ENCODE peak calls at places on chromosomes 7 and 10, in ten cellular contexts. A is endothelial cell; D is GM12878; B is spleen; W is neural progenitor cell; T is CD8-positive, alpha-beta T cell; F is mucosa of descending colon; I is right atrium auricular region; Z is AG04450; O is WTC11. U is an unnamed sample.

GRCh38 chr7:129635300-129636029 is 23.9 kb downstream of the NRF1 start:
- DNase-seq in Z (peak), F (no peak), O (peak), A (peak), D (peak), B (peak), I (peak), T (peak), W (peak), U (peak)

GRCh38 chr10:553233-553632 is 136.2 kb downstream of the DIP2C start:
- DNase-seq in F (no peak), I (no peak), A (no peak), T (no peak), D (no peak), W (no peak), B (no peak), Z (no peak), O (no peak), U (no peak)

GRCh38 chr7:50349963-50350944 is 45.7 kb downstream of the IKZF1 start:
- DNase-seq in I (no peak), F (no peak), T (peak), O (no peak), W (no peak), Z (no peak), B (peak), D (peak), A (no peak), U (peak)

GRCh38 chr10:72932259-72933015 is 22.2 kb downstream of the PLA2G12B start:
- DNase-seq in F (no peak), A (no peak), T (no peak), B (no peak), W (no peak), Z (no peak), D (no peak), I (no peak), O (no peak), U (no peak)

GRCh38 chr7:99365318-99366141 is 9.0 kb upstream of the ARPC1B start:
- DNase-seq in O (peak), W (peak), B (peak), I (no peak), Z (no peak), F (peak), T (peak), A (peak), D (no peak), U (peak)

GRCh38 chr7:155529346-155529745 is 17.0 kb downstream of the CNPY1 start:
- DNase-seq in T (no peak), A (no peak), O (no peak), F (no peak), W (no peak), D (no peak), I (no peak), Z (no peak), B (no peak), U (no peak)

GRCh38 chr7:99429756-99430155 is 8.8 kb downstream of the PTCD1 start:
- DNase-seq in T (no peak), F (no peak), I (no peak), B (no peak), O (no peak), Z (no peak), W (no peak), A (no peak), D (no peak), U (no peak)

GRCh38 chr7:69166979-69167516 is 431.2 kb upstream of the AUTS2 start:
- DNase-seq in D (no peak), T (no peak), A (no peak), O (peak), Z (no peak), W (no peak), I (peak), F (no peak), B (no peak), U (no peak)

GRCh38 chr10:100970076-100970913 is 991 bp downstream of the SEMA4G start:
- DNase-seq in Z (no peak), A (no peak), F (peak), O (peak), I (peak), D (no peak), T (no peak), W (peak), B (peak), U (peak)

GRCh38 chr10:132918617-132919373 is 23.6 kb downstream of the CFAP46 start:
- DNase-seq in Z (no peak), I (no peak), B (peak), T (no peak), W (no peak), D (no peak), A (no peak), O (no peak), F (no peak), U (no peak)

GRCh38 chr10:132916956-132917666 is 25.3 kb downstream of the CFAP46 start:
- DNase-seq in F (no peak), D (no peak), I (no peak), T (no peak), O (no peak), B (peak), Z (no peak), A (no peak), W (no peak), U (no peak)

GRCh38 chr10:132916421-132916841 is 25.9 kb downstream of the CFAP46 start:
- DNase-seq in A (no peak), I (no peak), W (no peak), B (peak), O (no peak), Z (no peak), F (no peak), T (no peak), D (no peak), U (no peak)

GRCh38 chr10:132919374-132920100 is 22.8 kb downstream of the CFAP46 start:
- DNase-seq in F (no peak), B (peak), D (no peak), A (no peak), Z (no peak), O (peak), I (no peak), W (no peak), T (no peak), U (no peak)

DNA sequence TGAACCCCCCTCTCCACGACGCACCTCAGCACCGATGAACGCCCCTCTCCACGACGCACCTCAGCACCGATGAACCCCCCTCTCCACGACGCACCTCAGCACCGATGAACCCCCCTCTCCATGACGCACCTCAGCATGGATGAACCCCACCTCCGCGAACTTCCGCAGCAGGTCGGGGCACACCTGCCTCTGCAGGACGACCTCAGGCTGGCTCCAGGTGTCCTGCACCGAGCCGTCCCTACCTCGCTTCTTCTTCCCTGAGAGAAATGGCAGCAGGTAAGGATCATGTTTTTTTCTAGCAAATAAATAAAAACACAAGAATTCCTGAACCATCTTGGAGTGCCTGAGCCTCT is 24.1 kb downstream of the CFAP46 start:
- DNase-seq in F (no peak), I (no peak), Z (no peak), D (no peak), B (peak), W (no peak), O (no peak), A (no peak), T (no peak), U (no peak)
- TF ChIP-seq CTCF in F (no peak), I (no peak), Z (no peak), D (no peak), B (no peak), W (no peak), O (no peak), A (no peak), T (no peak), U (no peak)

GRCh38 chr10:130910848-130911247 is 400.7 kb downstream of the TCERG1L start:
- DNase-seq in B (no peak), Z (no peak), A (no peak), O (no peak), T (no peak), W (no peak), F (no peak), I (no peak), D (no peak), U (no peak)
- TF ChIP-seq CTCF in B (no peak), Z (no peak), A (no peak), O (no peak), T (no peak), W (no peak), F (no peak), I (no peak), D (no peak), U (no peak)

GRCh38 chr10:13844651-13845050 is 257.9 kb downstream of the PRPF18 start:
- DNase-seq in F (no peak), Z (no peak), A (no peak), B (no peak), I (no peak), W (no peak), T (no peak), O (no peak), D (no peak), U (no peak)
- TF ChIP-seq CTCF in F (no peak), Z (no peak), A (no peak), B (no peak), I (no peak), W (no peak), T (no peak), O (no peak), D (no peak), U (no peak)

DNA sequence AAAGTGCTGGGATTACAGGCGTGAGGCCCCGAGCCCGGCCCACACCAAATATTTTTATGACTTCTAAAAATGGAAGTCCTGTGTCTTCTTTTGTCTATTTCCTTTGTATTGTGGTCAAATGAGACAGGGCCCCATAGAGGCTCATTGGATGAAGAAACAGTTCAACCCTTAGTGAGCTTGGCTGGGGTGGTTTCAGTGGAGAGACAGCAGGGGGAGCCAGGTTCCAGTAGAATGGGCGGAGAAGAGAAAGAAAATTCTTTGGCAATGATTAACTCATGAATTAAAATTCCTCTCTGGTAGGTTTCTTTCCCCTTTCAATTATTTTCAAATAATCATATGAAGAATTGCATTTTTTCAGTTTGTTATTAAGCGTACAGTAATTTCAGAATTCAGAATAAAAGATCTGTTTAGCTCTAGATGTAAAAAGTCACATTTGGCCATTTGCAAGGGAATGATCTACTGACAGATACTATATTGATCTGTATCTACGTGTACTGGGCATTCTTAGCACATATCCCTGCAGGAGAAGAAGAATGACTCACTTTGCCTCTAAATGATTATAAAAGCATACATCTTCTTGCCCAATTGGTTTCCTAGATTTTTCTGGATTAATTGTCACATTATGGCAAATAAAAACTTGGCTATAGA is 43.2 kb downstream of the PNLIPRP3 start:
- DNase-seq in F (no peak), I (no peak), W (peak), Z (no peak), A (peak), B (no peak), O (peak), T (no peak), D (no peak), U (no peak)
- TF ChIP-seq CTCF in F (peak), I (no peak), W (peak), Z (peak), A (peak), B (no peak), O (peak), T (no peak), D (peak), U (no peak)

GRCh38 chr10:11113156-11113555 is 95.5 kb downstream of the CELF2 start:
- DNase-seq in B (no peak), I (no peak), A (no peak), D (peak), O (no peak), Z (no peak), F (no peak), T (no peak), W (no peak), U (peak)
- TF ChIP-seq CTCF in B (peak), I (peak), A (peak), D (peak), O (no peak), Z (peak), F (no peak), T (peak), W (peak), U (peak)

U was measured in GM13977.